ENCODE peak calls at places on chromosomes 2 and 18, in eight cellular contexts. Q is mucosa of descending colon; C is NCI-H69; G is central memory CD4-positive, alpha-beta T cell; X is naive thymus-derived CD4-positive, alpha-beta T cell; W is HTR-8/SVneo; Z is HEK293T; K is GM06990. U is an unnamed sample.

GRCh38 chr18:69400253-69400975 is at the start of gene DOK6:
- DNase-seq in Q (peak), C (peak), G (no peak), X (no peak), W (no peak), Z (peak), K (no peak), U (peak)

GRCh38 chr2:237558918-237559645 is 7.3 kb upstream of the PRLH start:
- DNase-seq in Q (peak), C (peak), G (no peak), X (no peak), W (no peak), Z (no peak), K (no peak), U (no peak)

GRCh38 chr2:171878481-171878993 is 15.5 kb downstream of the SLC25A12 start:
- DNase-seq in Q (no peak), C (peak), G (no peak), X (no peak), W (no peak), Z (peak), K (no peak), U (no peak)

GRCh38 chr18:12283256-12283655 is 24.8 kb upstream of the TUBB6 start:
- DNase-seq in Q (no peak), C (peak), G (no peak), X (no peak), W (no peak), Z (peak), K (no peak), U (no peak)

GRCh38 chr18:34985963-34986362 is 55.2 kb upstream of the MAPRE2 start:
- DNase-seq in Q (no peak), C (no peak), G (no peak), X (no peak), W (no peak), Z (no peak), K (no peak), U (no peak)

GRCh38 chr2:169184074-169184473 is 114.7 kb downstream of the DHRS9 start:
- DNase-seq in Q (no peak), C (no peak), G (no peak), X (no peak), W (peak), Z (no peak), K (no peak), U (no peak)

GRCh38 chr2:88748005-88748404 is 56.5 kb downstream of the RPIA start:
- DNase-seq in Q (no peak), C (no peak), G (no peak), X (no peak), W (no peak), Z (no peak), K (no peak), U (no peak)

GRCh38 chr2:109264595-109265328 is 135.8 kb downstream of the SH3RF3 start:
- DNase-seq in Q (no peak), C (no peak), G (no peak), X (no peak), W (no peak), Z (no peak), K (no peak), U (no peak)

GRCh38 chr2:79437416-79438281 is 75.2 kb upstream of the CTNNA2 start:
- DNase-seq in Q (no peak), C (peak), G (no peak), X (no peak), W (peak), Z (peak), K (no peak), U (no peak)

GRCh38 chr2:10328667-10329583 is 26.2 kb downstream of the HPCAL1 start:
- DNase-seq in Q (no peak), C (no peak), G (no peak), X (no peak), W (no peak), Z (no peak), K (no peak), U (no peak)

GRCh38 chr2:121019073-121019472 is 265.9 kb downstream of the TFCP2L1 start:
- DNase-seq in Q (no peak), C (peak), G (no peak), X (no peak), W (no peak), Z (no peak), K (no peak), U (no peak)

GRCh38 chr18:64171576-64171975 is 22.7 kb upstream of the LINC00305 start:
- DNase-seq in Q (no peak), C (no peak), G (no peak), X (no peak), W (no peak), Z (no peak), K (no peak), U (no peak)

GRCh38 chr2:210112871-210113270 is 58.3 kb downstream of the KANSL1L start:
- DNase-seq in Q (no peak), C (no peak), G (no peak), X (no peak), W (no peak), Z (no peak), K (no peak), U (no peak)

GRCh38 chr2:241850544-241851324 is 8.0 kb downstream of the PDCD1 start:
- DNase-seq in Q (no peak), C (no peak), G (no peak), X (no peak), W (no peak), Z (no peak), K (no peak), U (no peak)

U was measured in right lobe of liver.